ENCODE peak calls at places on chromosomes 5 and 9, in eight cellular contexts. K, B, C, Z, Y, O, D and V are unnamed samples. For H3K4me1, the result is how much of the 10 kb centered on the place peaks cover.

GRCh38 chr5:139460457-139460856 is 2.1 kb downstream of the ECSCR start:
- DNase-seq in Z (no peak), D (no peak), O (no peak), Y (no peak), C (no peak), B (no peak), K (no peak), V (no peak)

GRCh38 chr9:26744362-26744965 is 148.1 kb downstream of the CAAP1 start:
- DNase-seq in Z (no peak), O (no peak), D (no peak), Y (no peak), B (peak), C (no peak), K (peak), V (no peak)

GRCh38 chr5:126769703-126770102 is 7.2 kb upstream of the LMNB1 start:
- DNase-seq in Y (no peak), B (no peak), Z (no peak), C (no peak), O (no peak), K (no peak), D (no peak), V (no peak)

GRCh38 chr5:15500326-15500958 is 462 bp downstream of the FBXL7 start:
- DNase-seq in D (peak), C (peak), K (peak), Z (no peak), Y (peak), O (peak), B (peak), V (peak)

GRCh38 chr5:10626473-10627013 is 62.7 kb downstream of the ANKRD33B start:
- DNase-seq in Y (no peak), B (no peak), O (no peak), D (no peak), C (no peak), K (no peak), Z (no peak), V (no peak)

GRCh38 chr5:158590936-158591863 is 508.5 kb downstream of the EBF1 start:
- DNase-seq in O (no peak), Y (no peak), K (peak), Z (no peak), D (no peak), C (no peak), B (no peak), V (no peak)

GRCh38 chr9:72579190-72579589 is 57.8 kb downstream of the TMC1 start:
- DNase-seq in Z (no peak), Y (no peak), B (peak), K (no peak), O (peak), C (peak), D (peak), V (peak)

GRCh38 chr5:139644001-139644456 is 4.1 kb upstream of the CXXC5 start:
- DNase-seq in D (no peak), B (no peak), Y (no peak), C (peak), Z (no peak), O (peak), K (no peak), V (no peak)

GRCh38 chr9:121307976-121308375 is 40.0 kb downstream of the GSN start:
- DNase-seq in B (no peak), Y (no peak), Z (no peak), D (no peak), O (no peak), C (no peak), K (no peak), V (no peak)

DNA sequence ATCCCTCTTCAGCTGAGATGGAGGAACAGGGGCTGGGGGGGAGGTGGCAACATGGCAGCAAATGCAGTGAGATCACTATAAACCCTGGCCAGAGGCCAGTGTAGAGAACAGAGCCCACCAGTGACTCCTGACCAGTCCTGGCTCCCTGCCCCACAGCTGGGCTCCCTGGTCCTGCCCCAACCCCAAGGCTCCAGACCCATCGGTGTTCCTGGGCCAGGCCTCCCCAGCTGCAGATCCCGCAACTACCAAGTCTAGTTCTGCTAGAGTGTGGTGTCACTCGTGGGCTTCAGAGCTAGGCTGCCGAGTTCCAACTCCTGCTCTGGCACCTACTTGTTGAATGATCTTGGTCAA is 16.8 kb downstream of the AKNA start:
- DNase-seq in C (no peak), O (no peak), Y (no peak), Z (no peak), D (no peak), K (no peak), B (no peak), V (no peak)
- H3K4me3 ChIP-seq in C (no peak), O (no peak), Y (no peak), Z (no peak), D (no peak), K (no peak), B (no peak), V (no peak)

DNA sequence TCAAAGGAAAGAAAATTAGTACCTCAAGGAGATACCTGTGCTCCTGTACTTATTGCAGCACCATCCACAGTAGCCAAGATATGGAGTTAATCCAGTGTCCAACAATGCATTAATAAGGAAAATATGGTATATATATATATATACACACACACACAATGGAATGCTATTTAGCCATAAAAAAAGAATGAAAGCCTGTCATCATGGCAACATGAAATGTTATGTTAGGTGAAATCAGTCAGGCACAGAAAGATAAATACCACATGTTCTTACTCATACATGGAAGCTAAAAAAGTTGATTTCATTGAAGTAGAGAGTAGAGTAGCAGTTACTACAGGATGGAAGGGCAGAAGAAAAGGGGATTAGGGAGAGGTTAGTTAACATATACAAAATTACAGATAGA is 601.5 kb downstream of the ANXA1 start:
- DNase-seq in Y (no peak), O (no peak), C (no peak), B (no peak), D (no peak), Z (no peak), K (no peak), V (no peak)
- H3K4me1 ChIP-seq in Y (under half), O (under half), C (under half), B (under half), D (under half), Z (under half), K (under half), V (under half)

GRCh38 chr9:96852676-96853075 is 1.6 kb downstream of the ZNF782 start:
- DNase-seq in C (no peak), D (no peak), K (no peak), Z (no peak), B (no peak), O (no peak), Y (no peak), V (no peak)

GRCh38 chr9:96856363-96857286 is 2.3 kb upstream of the ZNF782 start:
- DNase-seq in K (peak), Z (no peak), O (peak), D (peak), C (peak), B (no peak), Y (peak), V (peak)

GRCh38 chr9:96854877-96855273 is 561 bp upstream of the ZNF782 start:
- DNase-seq in Z (no peak), O (no peak), B (no peak), Y (no peak), K (peak), C (no peak), D (no peak), V (no peak)

GRCh38 chr9:96854073-96854876 is at the start of gene ZNF782:
- DNase-seq in K (peak), B (peak), O (peak), Y (peak), C (peak), Z (peak), D (peak), V (peak)

DNA sequence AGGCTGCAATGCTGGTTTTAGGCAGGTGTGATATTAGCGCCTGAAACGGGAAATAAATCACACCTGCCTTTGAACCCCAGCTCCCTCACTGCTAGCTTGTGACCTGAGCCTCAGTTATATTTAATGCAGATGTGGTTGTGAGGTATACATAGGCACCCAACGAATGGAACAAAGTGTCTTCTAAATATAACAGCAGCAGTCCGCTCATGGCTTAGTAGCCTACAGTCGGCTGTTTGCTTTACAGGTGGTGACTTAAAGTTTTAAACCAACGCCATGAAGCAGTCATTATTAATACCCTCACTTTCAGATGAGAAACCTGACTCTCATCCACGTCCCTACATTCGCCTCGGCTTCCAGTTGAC is 622 bp downstream of the ZNF782 start:
- DNase-seq in O (no peak), B (no peak), K (peak), C (no peak), Y (no peak), D (no peak), Z (no peak), V (no peak)
- H3K4me3 ChIP-seq in O (peak), B (peak), K (peak), C (peak), Y (peak), D (peak), Z (peak), V (peak)

GRCh38 chr9:110160685-110161084 is 47.3 kb downstream of the C9orf152 start:
- DNase-seq in K (no peak), Y (no peak), O (no peak), Z (no peak), B (no peak), D (no peak), C (no peak), V (no peak)
- H3K4me1 ChIP-seq in K (under half), Y (under half), O (half or more), Z (under half), B (under half), D (under half), C (under half), V (half or more)

GRCh38 chr9:36575411-36575882 is 2.8 kb downstream of the MELK start:
- DNase-seq in O (no peak), Y (no peak), D (no peak), C (no peak), B (no peak), Z (no peak), K (peak), V (no peak)
- H3K4me3 ChIP-seq in O (no peak), Y (no peak), D (no peak), C (no peak), B (no peak), Z (no peak), K (no peak), V (no peak)

GRCh38 chr5:13027886-13028285 is 916.6 kb downstream of the DNAH5 start:
- DNase-seq in Y (no peak), O (no peak), B (no peak), K (no peak), Z (no peak), C (no peak), D (no peak), V (no peak)

GRCh38 chr5:13034048-13034447 is 910.4 kb downstream of the DNAH5 start:
- DNase-seq in Y (no peak), D (no peak), K (no peak), Z (no peak), O (no peak), C (no peak), B (no peak), V (no peak)

DNA sequence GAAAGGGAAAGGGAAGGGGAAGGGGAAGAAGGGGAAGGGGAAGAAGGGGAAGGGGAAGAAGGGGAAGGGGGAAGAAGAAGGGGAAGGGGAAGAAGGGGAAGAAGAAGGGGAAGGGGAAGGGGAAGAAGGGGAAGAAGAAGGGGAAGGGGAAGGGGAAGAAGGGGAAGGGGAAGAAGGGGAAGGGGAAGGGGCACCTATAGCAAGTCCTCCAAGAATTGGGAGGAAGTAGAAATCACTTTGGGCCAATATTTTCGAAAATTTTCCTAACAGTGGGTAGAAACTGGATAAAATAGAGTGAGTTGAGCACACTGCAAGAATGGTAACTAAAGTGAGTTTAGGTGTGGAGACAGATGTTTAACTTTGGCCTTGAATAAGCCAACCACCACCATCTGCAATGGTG is 915.3 kb downstream of the DNAH5 start:
- DNase-seq in B (no peak), O (no peak), C (no peak), Z (no peak), Y (no peak), K (no peak), D (no peak), V (no peak)
- H3K4me1 ChIP-seq in B (under half), O (under half), C (under half), Z (under half), Y (under half), K (under half), D (under half), V (under half)